ENCODE peak calls at places on chromosomes 6 and 20, in eight cellular contexts. One of them, this sample, is unnamed.

GRCh38 chr6:69466979-69467570 is 329.7 kb downstream of the LMBRD1 start:
- DNase-seq in T follicular helper cell: no peak
- DNase-seq in germinal center: no peak
- DNase-seq in activated naive CD4-positive, alpha-beta T cell treated with anti-CD3 and anti-CD28 coated beads, Interleukin-2, amount 50 U/mL, for 16 hours: no peak
- DNase-seq in AG08396: no peak
- DNase-seq in nephron progenitor cell: no peak
- DNase-seq in activated gamma-delta T cell: no peak
- DNase-seq in Kasumi-1: no peak
- DNase-seq in this sample: no peak

GRCh38 chr6:136191606-136192005 is 58.5 kb downstream of the MTFR2 start:
- DNase-seq in T follicular helper cell: no peak
- DNase-seq in germinal center: no peak
- DNase-seq in activated naive CD4-positive, alpha-beta T cell treated with anti-CD3 and anti-CD28 coated beads, Interleukin-2, amount 50 U/mL, for 16 hours: no peak
- DNase-seq in AG08396: no peak
- DNase-seq in nephron progenitor cell: no peak
- DNase-seq in activated gamma-delta T cell: peak; percentile 4
- DNase-seq in Kasumi-1: no peak
- DNase-seq in this sample: no peak

GRCh38 chr6:106773956-106774629 is 144.7 kb downstream of the QRSL1 start:
- DNase-seq in T follicular helper cell: no peak
- DNase-seq in germinal center: no peak
- DNase-seq in activated naive CD4-positive, alpha-beta T cell treated with anti-CD3 and anti-CD28 coated beads, Interleukin-2, amount 50 U/mL, for 16 hours: no peak
- DNase-seq in AG08396: no peak
- DNase-seq in nephron progenitor cell: no peak
- DNase-seq in activated gamma-delta T cell: no peak
- DNase-seq in Kasumi-1: no peak
- DNase-seq in this sample: peak; percentile 49

GRCh38 chr6:150865043-150865405 is 478 bp upstream of the MTHFD1L start:
- DNase-seq in T follicular helper cell: no peak
- DNase-seq in germinal center: no peak
- DNase-seq in activated naive CD4-positive, alpha-beta T cell treated with anti-CD3 and anti-CD28 coated beads, Interleukin-2, amount 50 U/mL, for 16 hours: no peak
- DNase-seq in AG08396: no peak
- DNase-seq in nephron progenitor cell: no peak
- DNase-seq in activated gamma-delta T cell: no peak
- DNase-seq in Kasumi-1: no peak
- DNase-seq in this sample: no peak

GRCh38 chr6:31927868-31928671 is 553 bp downstream of the C2 start:
- DNase-seq in T follicular helper cell: no peak
- DNase-seq in germinal center: no peak
- DNase-seq in activated naive CD4-positive, alpha-beta T cell treated with anti-CD3 and anti-CD28 coated beads, Interleukin-2, amount 50 U/mL, for 16 hours: no peak
- DNase-seq in AG08396: no peak
- DNase-seq in nephron progenitor cell: no peak
- DNase-seq in activated gamma-delta T cell: no peak
- DNase-seq in Kasumi-1: no peak
- DNase-seq in this sample: no peak

GRCh38 chr20:34824861-34825529 is 456 bp downstream of the NCOA6 start:
- DNase-seq in T follicular helper cell: peak; percentile 52
- DNase-seq in germinal center: peak; percentile 78
- DNase-seq in activated naive CD4-positive, alpha-beta T cell treated with anti-CD3 and anti-CD28 coated beads, Interleukin-2, amount 50 U/mL, for 16 hours: peak; percentile 76
- DNase-seq in AG08396: peak; percentile 79
- DNase-seq in nephron progenitor cell: peak; percentile 78
- DNase-seq in activated gamma-delta T cell: peak; percentile 55
- DNase-seq in Kasumi-1: no peak
- DNase-seq in this sample: peak; percentile 87

GRCh38 chr20:57667385-57667784 is 42.4 kb downstream of the PMEPA1 start:
- DNase-seq in T follicular helper cell: no peak
- DNase-seq in germinal center: no peak
- DNase-seq in activated naive CD4-positive, alpha-beta T cell treated with anti-CD3 and anti-CD28 coated beads, Interleukin-2, amount 50 U/mL, for 16 hours: no peak
- DNase-seq in AG08396: no peak
- DNase-seq in nephron progenitor cell: no peak
- DNase-seq in activated gamma-delta T cell: no peak
- DNase-seq in Kasumi-1: no peak
- DNase-seq in this sample: no peak

GRCh38 chr6:10418862-10419748 is 4.2 kb upstream of the TFAP2A start:
- DNase-seq in T follicular helper cell: no peak
- DNase-seq in germinal center: no peak
- DNase-seq in activated naive CD4-positive, alpha-beta T cell treated with anti-CD3 and anti-CD28 coated beads, Interleukin-2, amount 50 U/mL, for 16 hours: no peak
- DNase-seq in AG08396: no peak
- DNase-seq in nephron progenitor cell: peak; percentile 65
- DNase-seq in activated gamma-delta T cell: no peak
- DNase-seq in Kasumi-1: no peak
- DNase-seq in this sample: peak; percentile 82

GRCh38 chr20:49151437-49151836 is 36.7 kb downstream of the STAU1 start:
- DNase-seq in T follicular helper cell: no peak
- DNase-seq in germinal center: no peak
- DNase-seq in activated naive CD4-positive, alpha-beta T cell treated with anti-CD3 and anti-CD28 coated beads, Interleukin-2, amount 50 U/mL, for 16 hours: no peak
- DNase-seq in AG08396: no peak
- DNase-seq in nephron progenitor cell: no peak
- DNase-seq in activated gamma-delta T cell: no peak
- DNase-seq in Kasumi-1: no peak
- DNase-seq in this sample: no peak

GRCh38 chr6:1910621-1911407 is 301.1 kb downstream of the FOXC1 start:
- DNase-seq in T follicular helper cell: no peak
- DNase-seq in germinal center: no peak
- DNase-seq in activated naive CD4-positive, alpha-beta T cell treated with anti-CD3 and anti-CD28 coated beads, Interleukin-2, amount 50 U/mL, for 16 hours: no peak
- DNase-seq in AG08396: no peak
- DNase-seq in nephron progenitor cell: no peak
- DNase-seq in activated gamma-delta T cell: no peak
- DNase-seq in Kasumi-1: no peak
- DNase-seq in this sample: no peak

GRCh38 chr6:138044972-138045371 is 62.2 kb downstream of the PERP start:
- DNase-seq in T follicular helper cell: no peak
- DNase-seq in germinal center: no peak
- DNase-seq in activated naive CD4-positive, alpha-beta T cell treated with anti-CD3 and anti-CD28 coated beads, Interleukin-2, amount 50 U/mL, for 16 hours: no peak
- DNase-seq in AG08396: no peak
- DNase-seq in nephron progenitor cell: no peak
- DNase-seq in activated gamma-delta T cell: no peak
- DNase-seq in Kasumi-1: no peak
- DNase-seq in this sample: no peak

This sample was measured in hepatocyte.